ENCODE peak calls at places on chromosome 13, in ten cellular contexts. H, G, K, L, C, W, J, Y, B and O are unnamed samples. For H3K4me1, the result is how much of the 10 kb centered on the place peaks cover.

GRCh38 chr13:98415326-98416070 is 161.4 kb downstream of the STK24 start:
- DNase-seq in C (no peak), J (no peak), K (no peak), L (no peak), W (no peak), H (no peak), G (no peak), Y (no peak), B (no peak), O (no peak)

GRCh38 chr13:104204177-104204576 is 1138.0 kb upstream of the SLC10A2 start:
- DNase-seq in W (no peak), L (no peak), J (no peak), G (no peak), C (no peak), Y (no peak), B (no peak), K (no peak), H (peak), O (no peak)

GRCh38 chr13:105336706-105337582 is 1198.5 kb downstream of the EFNB2 start:
- DNase-seq in G (no peak), H (no peak), Y (no peak), J (peak), L (no peak), C (no peak), K (peak), W (no peak), B (no peak), O (no peak)

GRCh38 chr13:36130168-36130541 is 1.0 kb downstream of the DCLK1 start:
- DNase-seq in C (no peak), G (no peak), L (no peak), B (no peak), W (no peak), J (no peak), H (no peak), Y (no peak), K (no peak), O (no peak)

GRCh38 chr13:73776137-73776785 is 357.9 kb downstream of the KLF12 start:
- DNase-seq in G (no peak), J (no peak), H (no peak), B (no peak), L (no peak), W (no peak), Y (no peak), C (no peak), K (no peak), O (no peak)

GRCh38 chr13:29547135-29547534 is 48.4 kb downstream of the SLC7A1 start:
- DNase-seq in B (no peak), Y (no peak), G (no peak), H (no peak), C (no peak), L (no peak), K (no peak), W (no peak), J (no peak), O (no peak)

GRCh38 chr13:37608750-37609339 is 10.3 kb upstream of the POSTN start:
- DNase-seq in J (no peak), W (no peak), G (no peak), Y (no peak), K (no peak), L (no peak), B (no peak), H (no peak), C (no peak), O (no peak)

GRCh38 chr13:114134944-114135610 is 2.7 kb upstream of the RASA3 start:
- DNase-seq in G (no peak), B (no peak), H (no peak), K (no peak), Y (no peak), J (peak), C (peak), L (no peak), W (no peak), O (no peak)

GRCh38 chr13:100541882-100542545 is 46.6 kb downstream of the GGACT start:
- DNase-seq in C (no peak), J (no peak), K (no peak), G (no peak), Y (peak), W (no peak), H (no peak), B (no peak), L (peak), O (no peak)

GRCh38 chr13:113813749-113814434 is 50.0 kb downstream of the GAS6 start:
- DNase-seq in W (peak), G (no peak), B (no peak), L (no peak), H (no peak), J (no peak), C (no peak), Y (no peak), K (peak), O (no peak)

GRCh38 chr13:26254583-26255102 is 714 bp downstream of the CDK8 start:
- DNase-seq in B (peak), J (peak), H (peak), Y (peak), W (peak), C (peak), L (no peak), K (peak), G (peak), O (peak)

GRCh38 chr13:21095311-21095710 is 33.9 kb upstream of the LATS2 start:
- DNase-seq in H (no peak), Y (no peak), L (no peak), K (no peak), W (no peak), J (no peak), C (no peak), B (no peak), G (no peak), O (no peak)

GRCh38 chr13:27549406-27549981 is 70.8 kb downstream of the LNX2 start:
- DNase-seq in C (no peak), K (no peak), B (no peak), Y (peak), H (peak), L (no peak), G (no peak), W (peak), J (no peak), O (no peak)

GRCh38 chr13:23323946-23324709 is 109.4 kb downstream of the SACS start:
- DNase-seq in J (no peak), Y (no peak), H (no peak), K (no peak), W (no peak), B (no peak), L (no peak), C (no peak), G (no peak), O (no peak)

GRCh38 chr13:112947796-112948195 is 21.2 kb upstream of the MCF2L start:
- DNase-seq in K (no peak), Y (no peak), G (no peak), H (no peak), B (no peak), J (no peak), C (peak), W (no peak), L (no peak), O (no peak)

GRCh38 chr13:26011996-26012688 is 39.7 kb downstream of the SHISA2 start:
- DNase-seq in G (no peak), H (no peak), B (no peak), Y (no peak), K (peak), W (no peak), J (no peak), L (peak), C (peak), O (no peak)

GRCh38 chr13:45048890-45049407 is 59.6 kb downstream of the GPALPP1 start:
- DNase-seq in J (no peak), B (no peak), G (no peak), K (no peak), L (no peak), H (no peak), C (no peak), W (no peak), Y (no peak), O (no peak)

GRCh38 chr13:99655351-99656091 is 154.2 kb downstream of the TM9SF2 start:
- DNase-seq in Y (peak), G (no peak), W (peak), J (no peak), L (no peak), H (peak), C (no peak), K (peak), B (no peak), O (no peak)

DNA sequence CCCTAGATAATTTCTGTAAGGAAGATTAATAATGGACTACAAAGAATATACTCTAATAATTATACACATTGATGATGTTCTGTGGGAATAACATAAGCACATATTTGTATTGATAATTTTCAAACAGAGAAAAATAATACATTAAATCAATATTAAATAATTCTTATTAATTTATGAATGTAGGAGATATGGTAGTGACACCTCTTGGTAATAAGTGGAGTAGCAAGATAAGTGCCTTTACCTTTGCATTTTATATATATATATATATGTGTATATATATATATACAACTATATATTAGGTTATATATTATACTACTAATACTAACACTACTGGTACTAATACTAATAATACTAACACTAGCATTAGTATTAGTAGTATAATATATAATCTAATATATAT is 905.8 kb downstream of the SLITRK1 start:
- DNase-seq in Y (no peak), W (no peak), B (no peak), J (no peak), G (no peak), C (no peak), L (no peak), K (no peak), H (no peak), O (no peak)
- TF ChIP-seq CTCF in Y (no peak), W (no peak), B (no peak), J (no peak), G (no peak), C (no peak), L (no peak), K (no peak), H (no peak), O (no peak)

GRCh38 chr13:110397445-110397844 is 90.4 kb downstream of the COL4A2 start:
- DNase-seq in C (no peak), B (peak), G (no peak), W (no peak), L (no peak), Y (peak), J (peak), K (no peak), H (no peak), O (no peak)
- H3K4me1 ChIP-seq in C (under half), B (under half), G (half or more), W (under half), L (under half), Y (under half), J (half or more), K (under half), H (under half), O (half or more)

GRCh38 chr13:52399708-52400107 is 6.3 kb downstream of the THSD1 start:
- DNase-seq in G (no peak), K (no peak), W (no peak), H (peak), C (no peak), B (no peak), J (no peak), L (no peak), Y (no peak), O (no peak)
- TF ChIP-seq CTCF in G (peak), K (no peak), W (no peak), H (peak), C (no peak), B (no peak), J (no peak), L (no peak), Y (peak), O (peak)

GRCh38 chr13:110530839-110531499 is 30.6 kb downstream of the RAB20 start:
- DNase-seq in W (no peak), H (no peak), K (no peak), L (no peak), J (no peak), Y (no peak), G (no peak), B (no peak), C (no peak), O (no peak)
- H3K4me1 ChIP-seq in W (half or more), H (under half), K (under half), L (under half), J (under half), Y (under half), G (half or more), B (under half), C (half or more), O (under half)

GRCh38 chr13:40665061-40665753 is 1.2 kb downstream of the FOXO1 start:
- DNase-seq in L (no peak), H (peak), K (peak), G (peak), W (peak), J (peak), B (peak), Y (peak), C (peak), O (peak)
- TF ChIP-seq CTCF in L (no peak), H (no peak), K (no peak), G (no peak), W (no peak), J (no peak), B (no peak), Y (no peak), C (no peak), O (no peak)

GRCh38 chr13:34897220-34897619 is 44.9 kb upstream of the NBEA start:
- DNase-seq in C (no peak), K (no peak), Y (no peak), J (no peak), G (no peak), B (no peak), L (no peak), W (no peak), H (no peak), O (no peak)
- H3K4me1 ChIP-seq in C (under half), K (under half), Y (under half), J (under half), G (under half), B (under half), L (under half), W (under half), H (under half), O (under half)

DNA sequence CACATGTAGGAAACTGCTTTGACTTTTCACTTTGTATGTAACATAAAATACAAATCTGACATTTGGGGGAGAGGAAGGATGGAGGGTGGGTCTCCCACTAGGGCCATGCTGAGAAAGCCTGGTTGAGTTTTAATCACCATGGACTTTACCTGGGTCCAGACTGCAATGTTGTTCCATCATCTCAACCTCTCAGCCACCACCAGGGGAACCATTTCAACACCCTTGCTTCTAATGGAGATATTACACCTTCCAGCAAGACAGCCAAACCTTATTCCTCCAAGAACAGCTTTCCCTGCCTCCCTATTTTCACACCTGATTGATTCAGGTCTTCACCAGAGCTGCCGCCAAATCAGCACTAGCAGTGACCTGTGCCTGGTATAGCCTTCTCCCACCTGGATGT is 56.0 kb downstream of the ZAR1L start:
- DNase-seq in L (no peak), Y (no peak), B (no peak), K (no peak), H (peak), G (no peak), W (no peak), J (no peak), C (no peak), O (no peak)
- TF ChIP-seq CTCF in L (no peak), Y (peak), B (no peak), K (no peak), H (no peak), G (peak), W (no peak), J (no peak), C (no peak), O (peak)